ENCODE peak calls at places on chromosome 10, in five cellular contexts. L is psoas muscle; E is cardiac muscle cell; Y is CD4-positive, alpha-beta T cell; C is uterus. N is an unnamed sample.

GRCh38 chr10:31947144-31947926 is 18.7 kb upstream of the ARHGAP12 start:
- DNase-seq in L (no peak), E (peak; percentile 94), Y (no peak), C (no peak), N (no peak)

GRCh38 chr10:110300486-110300986 is 4.2 kb downstream of the SMNDC1 start:
- DNase-seq in L (no peak), E (no peak), Y (no peak), C (no peak), N (no peak)

GRCh38 chr10:44382981-44383748 is 1.7 kb downstream of the CXCL12 start:
- DNase-seq in L (no peak), E (no peak), Y (no peak), C (peak; percentile 18), N (no peak)

GRCh38 chr10:97539523-97540200 is 32.9 kb upstream of the ANKRD2 start:
- DNase-seq in L (peak; percentile 79), E (peak; percentile 98), Y (no peak), C (peak; percentile 75), N (peak; percentile 49)

GRCh38 chr10:86339226-86339865 is 27.2 kb downstream of the GRID1 start:
- DNase-seq in L (no peak), E (no peak), Y (no peak), C (no peak), N (no peak)

GRCh38 chr10:48938281-48938680 is 1.4 kb downstream of the LRRC18 start:
- DNase-seq in L (no peak), E (no peak), Y (no peak), C (no peak), N (no peak)

GRCh38 chr10:98030991-98031431 is 590 bp upstream of the CRTAC1 start:
- DNase-seq in L (no peak), E (no peak), Y (no peak), C (peak; percentile 19), N (no peak)

GRCh38 chr10:22581453-22581852 is 132.9 kb downstream of the PIP4K2A start:
- DNase-seq in L (no peak), E (no peak), Y (no peak), C (no peak), N (no peak)

GRCh38 chr10:77279207-77279606 is 358.4 kb downstream of the KCNMA1 start:
- DNase-seq in L (no peak), E (peak; percentile 31), Y (no peak), C (peak; percentile 34), N (no peak)

GRCh38 chr10:45379891-45380540 is 6.0 kb downstream of the ALOX5 start:
- DNase-seq in L (no peak), E (no peak), Y (no peak), C (no peak), N (no peak)

GRCh38 chr10:110209399-110209925 is 2.1 kb downstream of the MXI1 start:
- DNase-seq in L (peak; percentile 72), E (peak; percentile 80), Y (no peak), C (peak; percentile 60), N (no peak)

GRCh38 chr10:21368728-21369425 is 156.6 kb downstream of the SKIDA1 start:
- DNase-seq in L (no peak), E (peak; percentile 92), Y (no peak), C (peak; percentile 79), N (no peak)

GRCh38 chr10:58731276-58731675 is 218.6 kb downstream of the BICC1 start:
- DNase-seq in L (no peak), E (no peak), Y (no peak), C (no peak), N (no peak)

GRCh38 chr10:71666607-71667373 is 52.8 kb downstream of the C10orf105 start:
- DNase-seq in L (no peak), E (no peak), Y (no peak), C (no peak), N (peak; percentile 40)

GRCh38 chr10:101588879-101589278 is 758 bp downstream of the DPCD start:
- DNase-seq in L (peak; percentile 6), E (peak; percentile 72), Y (no peak), C (no peak), N (no peak)

GRCh38 chr10:128263891-128264688 is 137.9 kb upstream of the MKI67 start:
- DNase-seq in L (peak; percentile 69), E (peak; percentile 68), Y (peak; percentile 20), C (peak; percentile 34), N (peak; percentile 36)

GRCh38 chr10:69816963-69817605 is 15.4 kb downstream of the COL13A1 start:
- DNase-seq in L (no peak), E (no peak), Y (no peak), C (no peak), N (no peak)

GRCh38 chr10:64023926-64024465 is 502.8 kb downstream of the REEP3 start:
- DNase-seq in L (no peak), E (no peak), Y (no peak), C (no peak), N (no peak)

GRCh38 chr10:77746313-77746712 is 108.7 kb upstream of the KCNMA1 start:
- DNase-seq in L (no peak), E (peak; percentile 70), Y (no peak), C (no peak), N (no peak)

GRCh38 chr10:16717617-16718395 is 99.4 kb downstream of the RSU1 start:
- DNase-seq in L (no peak), E (peak; percentile 74), Y (no peak), C (no peak), N (no peak)

GRCh38 chr10:110337906-110338305 is 33.2 kb upstream of the SMNDC1 start:
- DNase-seq in L (no peak), E (peak; percentile 42), Y (no peak), C (no peak), N (no peak)

GRCh38 chr10:122504551-122504950 is 43.2 kb downstream of the HTRA1 start:
- DNase-seq in L (peak; percentile 91), E (peak; percentile 94), Y (no peak), C (peak; percentile 93), N (peak; percentile 55)

GRCh38 chr10:125448596-125448995 is 234.4 kb downstream of the TEX36 start:
- DNase-seq in L (no peak), E (no peak), Y (no peak), C (no peak), N (no peak)
- TF ChIP-seq CTCF in L (peak; percentile 6), E (no peak), Y (no peak), C (no peak), N (peak; percentile 42)

GRCh38 chr10:137031-137430 is 1.8 kb downstream of the ZMYND11 start:
- DNase-seq in L (no peak), E (peak; percentile 20), Y (peak; percentile 25), C (no peak), N (no peak)
- TF ChIP-seq CTCF in L (peak; percentile 26), E (peak; percentile 44), Y (peak; percentile 29), C (no peak), N (peak; percentile 62)

GRCh38 chr10:124566981-124567835 is 105.6 kb downstream of the LHPP start:
- DNase-seq in L (no peak), E (no peak), Y (no peak), C (no peak), N (no peak)

GRCh38 chr10:124563320-124563719 is 101.7 kb downstream of the LHPP start:
- DNase-seq in L (no peak), E (no peak), Y (no peak), C (no peak), N (no peak)

GRCh38 chr10:124564881-124565280 is 103.3 kb downstream of the LHPP start:
- DNase-seq in L (no peak), E (no peak), Y (no peak), C (no peak), N (no peak)

GRCh38 chr10:124566222-124566888 is 104.7 kb downstream of the LHPP start:
- DNase-seq in L (no peak), E (no peak), Y (no peak), C (no peak), N (no peak)

GRCh38 chr10:124565565-124566221 is 104.1 kb downstream of the LHPP start:
- DNase-seq in L (peak; percentile 93), E (peak; percentile 15), Y (no peak), C (no peak), N (no peak)
- TF ChIP-seq CTCF in L (peak; percentile 64), E (peak; percentile 43), Y (no peak), C (no peak), N (no peak)

GRCh38 chr10:125057158-125058001 is 103.0 kb downstream of the CTBP2 start:
- DNase-seq in L (peak; percentile 76), E (peak; percentile 96), Y (no peak), C (peak; percentile 85), N (no peak)
- TF ChIP-seq CTCF in L (no peak), E (no peak), Y (no peak), C (no peak), N (no peak)

DNA sequence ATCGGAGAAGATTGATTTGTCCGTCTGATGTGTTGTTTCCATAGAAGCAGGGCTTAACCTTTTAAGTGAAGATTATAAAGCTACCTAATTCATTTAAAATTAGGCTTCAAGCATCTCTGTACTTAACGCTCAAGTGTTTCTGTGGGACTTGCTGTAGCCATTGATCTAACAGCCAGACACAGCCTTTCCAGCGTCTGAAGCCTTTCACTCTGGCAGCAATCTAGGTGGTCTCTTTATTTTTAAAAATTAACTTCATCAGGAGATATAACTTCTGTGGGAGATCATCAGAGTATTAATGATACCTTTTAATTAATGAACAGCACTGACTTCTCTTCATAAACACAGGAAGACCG is 88.1 kb downstream of the BEND7 start:
- DNase-seq in L (no peak), E (no peak), Y (no peak), C (no peak), N (no peak)
- TF ChIP-seq CTCF in L (no peak), E (no peak), Y (peak; percentile 24), C (no peak), N (peak; percentile 19)

DNA sequence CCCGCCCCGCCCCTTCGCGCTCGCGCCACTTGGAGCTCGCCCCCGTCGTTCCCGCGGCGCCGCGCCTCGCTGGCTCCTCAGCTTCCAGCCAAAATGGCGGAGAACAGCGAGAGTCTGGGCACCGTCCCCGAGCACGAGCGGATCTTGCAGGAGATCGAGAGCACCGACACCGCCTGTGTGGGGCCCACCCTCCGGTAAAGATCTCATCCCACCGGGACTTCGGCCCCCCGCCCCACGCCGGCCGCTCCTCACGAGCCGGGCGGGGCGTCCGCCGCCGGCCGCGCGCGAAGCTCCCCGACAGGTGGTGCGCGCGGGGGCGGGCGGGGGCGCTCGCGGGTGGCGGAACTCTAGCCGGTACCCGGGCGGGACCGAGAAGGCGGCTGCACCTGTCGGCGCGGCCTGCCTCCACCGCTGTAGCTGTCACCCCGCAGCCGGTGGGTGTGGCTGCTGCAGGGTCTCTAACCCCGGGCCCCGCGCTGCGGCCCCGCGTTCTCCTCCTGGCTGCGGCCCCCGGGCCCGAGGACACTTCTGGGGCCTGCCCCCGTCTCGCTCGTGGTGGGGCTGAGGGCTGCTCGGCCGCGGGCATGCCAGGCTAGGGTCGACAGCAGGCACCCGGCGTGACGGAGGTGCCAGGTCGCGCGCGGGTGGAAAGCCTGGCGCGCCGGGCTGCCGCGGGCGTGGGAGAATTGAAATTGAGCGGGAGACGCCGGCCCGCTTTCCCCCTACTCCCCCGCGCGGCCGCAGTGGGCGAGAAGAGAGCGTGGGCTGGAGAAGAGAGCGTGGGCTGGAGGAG is at the start of gene EXOC6:
- DNase-seq in L (peak; percentile 91), E (peak; percentile 84), Y (peak; percentile 85), C (peak; percentile 75), N (peak; percentile 83)
- TF ChIP-seq CTCF in L (peak; percentile 9), E (no peak), Y (no peak), C (no peak), N (no peak)

DNA sequence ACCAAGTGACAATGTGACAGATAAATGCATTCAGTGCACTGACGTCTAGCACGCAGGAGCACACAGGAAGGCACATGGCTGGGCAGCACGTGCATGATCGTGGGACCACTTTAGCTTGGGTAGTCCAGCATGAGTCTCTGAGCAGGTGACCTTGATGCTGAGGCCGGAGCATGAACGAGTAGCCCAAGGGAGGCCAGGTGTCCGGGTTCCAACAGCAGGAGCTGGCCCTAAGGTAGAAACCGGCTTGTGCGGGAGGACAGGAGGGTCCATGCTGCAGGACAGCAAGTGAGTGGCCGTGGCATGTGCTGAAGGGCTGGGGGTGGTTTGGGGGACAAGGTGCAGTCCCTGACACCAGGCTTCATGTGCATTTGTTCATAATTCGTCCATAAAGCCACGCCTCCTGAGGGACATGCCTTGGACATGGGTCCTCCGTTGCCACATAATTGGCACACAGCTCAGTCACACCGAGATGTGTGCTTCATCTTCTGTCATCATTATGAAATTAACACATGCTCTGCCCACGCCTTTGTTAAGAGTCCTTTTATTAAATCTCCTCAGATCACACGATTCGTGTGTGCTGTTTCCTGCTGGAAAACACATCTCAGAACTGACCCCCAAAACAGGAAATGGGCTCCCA is 3.1 kb upstream of the STK32C start:
- DNase-seq in L (no peak), E (no peak), Y (no peak), C (no peak), N (no peak)
- TF ChIP-seq CTCF in L (no peak), E (no peak), Y (no peak), C (no peak), N (no peak)

N was measured in mesothelial cell of epicardium.